ENCODE peak calls at places on chromosome 13, in nine cellular contexts. O is mucosa of descending colon; G is tibial nerve; Q is CD4-positive, CD25-positive, alpha-beta regulatory T cell; Z is body of pancreas; M is Panc1; E is fibroblast of lung; A is A549; H is right lobe of liver. P is an unnamed sample.

GRCh38 chr13:73198888-73199497 is 140.2 kb downstream of the KLF5 start:
- DNase-seq in O (no peak), G (no peak), Q (no peak), Z (no peak), M (no peak), E (no peak), A (no peak), H (no peak), P (no peak)

GRCh38 chr13:25783480-25784081 is 268.2 kb downstream of the SHISA2 start:
- DNase-seq in O (no peak), G (no peak), Q (no peak), Z (no peak), M (no peak), E (no peak), A (no peak), H (no peak), P (no peak)

GRCh38 chr13:67518785-67519184 is 288.6 kb upstream of the PCDH9 start:
- DNase-seq in O (no peak), G (no peak), Q (no peak), Z (no peak), M (no peak), E (no peak), A (no peak), H (no peak), P (no peak)

GRCh38 chr13:41061914-41062837 is 867 bp downstream of the WBP4 start:
- DNase-seq in O (no peak), G (no peak), Q (no peak), Z (no peak), M (no peak), E (peak; percentile 82), A (peak; percentile 36), H (no peak), P (no peak)

GRCh38 chr13:88000239-88000638 is 329.1 kb downstream of the SLITRK5 start:
- DNase-seq in O (no peak), G (no peak), Q (no peak), Z (no peak), M (no peak), E (no peak), A (no peak), H (no peak), P (no peak)

GRCh38 chr13:58025821-58026220 is 394.3 kb downstream of the PCDH17 start:
- DNase-seq in O (no peak), G (no peak), Q (no peak), Z (no peak), M (no peak), E (no peak), A (no peak), H (no peak), P (no peak)

GRCh38 chr13:51317262-51317661 is 22.2 kb upstream of the SERPINE3 start:
- DNase-seq in O (no peak), G (no peak), Q (no peak), Z (no peak), M (no peak), E (peak; percentile 10), A (no peak), H (no peak), P (no peak)

GRCh38 chr13:37386276-37386675 is 212.3 kb downstream of the POSTN start:
- DNase-seq in O (no peak), G (no peak), Q (no peak), Z (no peak), M (no peak), E (no peak), A (no peak), H (no peak), P (no peak)

GRCh38 chr13:27125357-27126282 is 46.0 kb downstream of the USP12 start:
- DNase-seq in O (no peak), G (no peak), Q (no peak), Z (no peak), M (no peak), E (no peak), A (no peak), H (no peak), P (no peak)

GRCh38 chr13:74528751-74529513 is 394.7 kb upstream of the KLF12 start:
- DNase-seq in O (no peak), G (no peak), Q (no peak), Z (no peak), M (no peak), E (no peak), A (no peak), H (no peak), P (no peak)

GRCh38 chr13:36345438-36346221 is 564 bp downstream of the SPART start:
- DNase-seq in O (peak; percentile 65), G (peak; percentile 72), Q (peak; percentile 51), Z (peak; percentile 69), M (no peak), E (peak; percentile 93), A (peak; percentile 14), H (peak; percentile 65), P (peak; percentile 19)

GRCh38 chr13:26929971-26930730 is 169.6 kb upstream of the GPR12 start:
- DNase-seq in O (peak; percentile 72), G (peak; percentile 35), Q (peak; percentile 38), Z (peak; percentile 71), M (peak; percentile 28), E (peak; percentile 66), A (peak; percentile 58), H (peak; percentile 66), P (peak; percentile 60)

GRCh38 chr13:112928958-112929777 is 39.8 kb upstream of the MCF2L start:
- DNase-seq in O (peak; percentile 68), G (no peak), Q (no peak), Z (peak; percentile 56), M (no peak), E (peak; percentile 62), A (no peak), H (peak; percentile 69), P (no peak)

GRCh38 chr13:108915095-108915633 is 285.8 kb downstream of the MYO16 start:
- DNase-seq in O (no peak), G (no peak), Q (no peak), Z (peak; percentile 29), M (no peak), E (peak; percentile 67), A (no peak), H (no peak), P (no peak)

GRCh38 chr13:110280996-110281688 is 25.8 kb downstream of the COL4A1 start:
- DNase-seq in O (no peak), G (peak; percentile 60), Q (no peak), Z (peak; percentile 29), M (no peak), E (no peak), A (no peak), H (no peak), P (no peak)

GRCh38 chr13:22061371-22061805 is 390.5 kb downstream of the FGF9 start:
- DNase-seq in O (no peak), G (no peak), Q (peak; percentile 54), Z (no peak), M (no peak), E (no peak), A (no peak), H (no peak), P (peak; percentile 27)

GRCh38 chr13:38415233-38415632 is 65.6 kb downstream of the UFM1 start:
- DNase-seq in O (no peak), G (no peak), Q (peak; percentile 0), Z (no peak), M (no peak), E (no peak), A (no peak), H (no peak), P (no peak)

GRCh38 chr13:51303063-51303552 is 36.4 kb upstream of the SERPINE3 start:
- DNase-seq in O (no peak), G (no peak), Q (no peak), Z (no peak), M (no peak), E (no peak), A (no peak), H (no peak), P (no peak)

GRCh38 chr13:18949970-18950369 is 231.7 kb downstream of the TUBA3C start:
- DNase-seq in O (no peak), G (no peak), Q (no peak), Z (no peak), M (no peak), E (no peak), A (no peak), H (no peak), P (no peak)
- H3K9me3 ChIP-seq in O (peaks cover 59% of the 10 kb centered on the region), G (no peaks in the 10 kb centered on the region), Q (no peaks in the 10 kb centered on the region), Z (no peaks in the 10 kb centered on the region), M (no peaks in the 10 kb centered on the region), E (no peaks in the 10 kb centered on the region), A (no peaks in the 10 kb centered on the region), H (no peaks in the 10 kb centered on the region), P (no peaks in the 10 kb centered on the region)

DNA sequence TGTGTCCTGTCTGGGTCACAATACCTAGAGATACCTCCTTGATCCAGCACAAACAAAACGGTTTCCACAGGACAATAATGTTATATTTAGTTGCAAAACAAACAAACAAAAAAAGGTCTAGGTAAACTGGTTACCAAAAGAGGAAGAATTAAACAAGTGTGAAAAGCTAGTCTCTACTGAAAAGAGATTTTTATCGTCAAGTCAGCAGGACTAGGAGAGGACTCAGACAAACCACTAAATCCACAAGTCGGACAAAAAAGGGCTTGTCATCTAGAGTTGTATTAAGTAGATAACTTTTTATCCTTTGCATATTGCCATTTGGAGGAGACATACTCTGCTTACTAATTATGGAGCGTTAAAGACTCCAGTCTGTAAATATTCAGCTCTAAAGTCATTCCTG is 9.9 kb upstream of the KPNA3 start:
- DNase-seq in O (no peak), G (no peak), Q (no peak), Z (no peak), M (no peak), E (no peak), A (no peak), H (no peak), P (no peak)
- H3K9me3 ChIP-seq in O (no peaks in the 10 kb centered on the region), G (no peaks in the 10 kb centered on the region), Q (no peaks in the 10 kb centered on the region), Z (no peaks in the 10 kb centered on the region), M (no peaks in the 10 kb centered on the region), E (no peaks in the 10 kb centered on the region), A (no peaks in the 10 kb centered on the region), H (no peaks in the 10 kb centered on the region), P (no peaks in the 10 kb centered on the region)

GRCh38 chr13:113959198-113959597 is 14.7 kb downstream of the C13orf46 start:
- DNase-seq in O (no peak), G (no peak), Q (no peak), Z (no peak), M (no peak), E (no peak), A (no peak), H (peak; percentile 5), P (no peak)

GRCh38 chr13:113956571-113956970 is 17.3 kb downstream of the C13orf46 start:
- DNase-seq in O (no peak), G (no peak), Q (no peak), Z (no peak), M (no peak), E (no peak), A (no peak), H (peak; percentile 8), P (no peak)

GRCh38 chr13:113955691-113956090 is 18.2 kb downstream of the C13orf46 start:
- DNase-seq in O (no peak), G (no peak), Q (no peak), Z (no peak), M (no peak), E (no peak), A (no peak), H (peak; percentile 6), P (no peak)

GRCh38 chr13:113960276-113960948 is 13.5 kb downstream of the C13orf46 start:
- DNase-seq in O (peak; percentile 43), G (no peak), Q (no peak), Z (no peak), M (no peak), E (no peak), A (no peak), H (no peak), P (no peak)

GRCh38 chr13:113958373-113958772 is 15.5 kb downstream of the C13orf46 start:
- DNase-seq in O (no peak), G (no peak), Q (no peak), Z (no peak), M (no peak), E (no peak), A (no peak), H (peak; percentile 3), P (no peak)
- H3K9me3 ChIP-seq in O (peaks cover 4% of the 10 kb centered on the region), G (no peaks in the 10 kb centered on the region), Q (peaks cover 2% of the 10 kb centered on the region), Z (no peaks in the 10 kb centered on the region), M (no peaks in the 10 kb centered on the region), E (no peaks in the 10 kb centered on the region), A (peaks cover 3% of the 10 kb centered on the region), H (no peaks in the 10 kb centered on the region), P (no peaks in the 10 kb centered on the region)

GRCh38 chr13:28851422-28851821 is 31.3 kb downstream of the MTUS2 start:
- DNase-seq in O (no peak), G (no peak), Q (no peak), Z (no peak), M (no peak), E (no peak), A (no peak), H (no peak), P (no peak)
- H3K9me3 ChIP-seq in O (no peaks in the 10 kb centered on the region), G (no peaks in the 10 kb centered on the region), Q (no peaks in the 10 kb centered on the region), Z (no peaks in the 10 kb centered on the region), M (no peaks in the 10 kb centered on the region), E (no peaks in the 10 kb centered on the region), A (no peaks in the 10 kb centered on the region), H (no peaks in the 10 kb centered on the region), P (no peaks in the 10 kb centered on the region)

P was measured in T-helper 17 cell.